ENCODE peak calls at places on chromosomes 1 and 21, in five cellular contexts. V is hepatocyte, A is mammary epithelial cell, Y is DND-41, R is PC-3. K is an unnamed sample. For H3K4me1, the result is how much of the 10 kb centered on the place peaks cover.

GRCh38 chr21:39966786-39967185 is 99.5 kb downstream of the PCP4 start:
- DNase-seq in Y (no peak), V (no peak), R (no peak), A (no peak), K (no peak)

GRCh38 chr1:242651817-242652216 is 127.3 kb upstream of the PLD5 start:
- DNase-seq in R (peak), V (peak), A (peak), Y (peak), K (peak)

GRCh38 chr1:111852216-111852615 is 96.5 kb downstream of the DDX20 start:
- DNase-seq in V (no peak), R (no peak), A (no peak), Y (no peak), K (no peak)

GRCh38 chr21:14864211-14865021 is 200.4 kb downstream of the NRIP1 start:
- DNase-seq in V (peak), R (peak), Y (peak), A (peak), K (peak)

GRCh38 chr1:36098650-36099365 is 10.1 kb downstream of the ADPRS start:
- DNase-seq in V (no peak), Y (no peak), A (no peak), R (no peak), K (no peak)

GRCh38 chr1:207848234-207848633 is 62.7 kb downstream of the CD34 start:
- DNase-seq in A (peak), R (peak), V (peak), Y (no peak), K (no peak)

GRCh38 chr1:195785830-195786229 is 822.4 kb downstream of the KCNT2 start:
- DNase-seq in A (no peak), Y (no peak), V (no peak), R (no peak), K (no peak)

GRCh38 chr1:58575831-58576726 is 973 bp downstream of the TACSTD2 start:
- DNase-seq in V (no peak), R (peak), A (peak), Y (no peak), K (no peak)

GRCh38 chr1:33347650-33347992 is 26.7 kb upstream of the A3GALT2 start:
- DNase-seq in Y (peak), R (peak), V (peak), A (peak), K (no peak)

GRCh38 chr21:45056917-45057560 is 17.3 kb upstream of the ADARB1 start:
- DNase-seq in V (no peak), A (no peak), R (no peak), Y (no peak), K (no peak)

GRCh38 chr1:9996624-9997582 is at the start of gene RBP7:
- DNase-seq in V (peak), A (no peak), Y (no peak), R (peak), K (peak)

GRCh38 chr1:11746092-11746491 is 10.2 kb downstream of the AGTRAP start:
- DNase-seq in A (peak), V (no peak), Y (no peak), R (peak), K (no peak)

DNA sequence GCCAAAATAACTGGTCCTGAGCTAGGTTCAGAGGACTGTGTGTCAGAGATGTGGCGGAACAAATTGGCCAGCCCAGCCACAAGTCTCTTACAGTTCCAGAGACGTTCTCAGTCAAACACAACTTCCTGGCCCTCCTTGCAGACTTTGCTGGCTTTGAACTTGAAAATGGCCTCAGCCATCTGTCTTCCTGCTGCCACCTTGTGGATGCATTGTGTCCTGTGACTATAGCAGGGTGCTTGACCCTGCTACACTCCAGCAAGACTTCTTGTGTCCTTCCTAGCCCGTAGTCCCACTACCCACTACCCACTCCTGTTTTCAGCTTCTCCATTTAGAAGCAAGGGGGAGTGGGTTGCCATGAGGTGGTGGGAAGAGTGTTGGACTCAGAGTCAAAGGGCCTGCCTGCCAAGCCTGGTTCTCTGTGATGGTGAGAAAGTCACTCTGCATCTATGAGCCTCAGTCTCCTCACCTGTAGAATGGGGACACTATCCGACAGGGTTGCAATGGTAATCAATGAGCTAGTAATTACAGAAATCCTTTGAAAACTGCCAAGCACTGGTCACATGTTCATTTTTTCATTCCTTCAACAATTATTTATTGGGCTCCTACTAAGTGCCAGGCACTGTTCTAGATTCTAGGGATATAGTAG is 109.9 kb downstream of the IGSF21 start:
- DNase-seq in A (no peak), V (peak), R (peak), Y (peak), K (peak)
- H3K4me1 ChIP-seq in A (under half), V (under half), R (under half), Y (under half), K (under half)

DNA sequence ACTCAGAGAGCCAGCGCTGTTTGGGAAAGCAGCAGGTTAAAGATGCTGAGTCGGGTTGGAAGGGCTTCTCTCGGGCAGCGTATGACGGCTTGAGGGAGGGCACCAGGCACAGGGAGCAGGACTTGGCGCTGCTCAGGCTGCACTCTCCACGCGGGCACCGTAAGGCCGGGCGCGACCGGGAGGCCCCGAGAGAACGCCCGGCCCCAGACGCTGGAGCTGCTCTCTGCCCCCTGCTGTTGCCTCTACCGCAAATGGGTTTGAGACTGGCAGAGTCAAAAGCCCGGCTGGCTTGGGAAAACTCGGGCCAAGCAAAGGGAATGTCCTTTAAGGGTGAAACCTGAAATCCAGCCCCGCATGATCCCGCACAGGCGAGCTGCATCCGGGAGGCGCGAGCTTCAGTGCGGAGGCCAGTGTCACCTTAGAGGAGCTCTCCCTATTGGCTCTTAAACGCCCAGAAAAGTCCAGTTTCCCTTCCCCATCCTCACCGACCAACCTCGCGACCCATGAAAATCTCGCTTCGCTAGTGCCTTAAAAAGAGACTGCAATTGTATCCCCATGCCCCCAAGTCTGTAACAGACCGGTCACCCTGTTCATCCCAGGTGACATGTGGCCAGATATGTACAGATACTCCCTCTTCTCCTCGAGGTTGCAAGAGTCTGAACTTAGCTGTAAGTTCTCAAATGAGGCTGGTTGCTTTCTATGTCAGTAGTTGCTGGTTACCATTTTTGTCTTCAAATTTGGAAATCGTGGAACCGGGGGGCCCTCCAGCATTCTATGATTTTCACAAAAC is 1.1 kb downstream of the PRRX1 start:
- DNase-seq in Y (no peak), A (peak), V (peak), R (no peak), K (no peak)
- H3K4me3 ChIP-seq in Y (no peak), A (peak), V (peak), R (no peak), K (no peak)

GRCh38 chr1:247535402-247535801 is 838 bp downstream of the OR2C3 start:
- DNase-seq in V (no peak), R (no peak), Y (no peak), A (no peak), K (no peak)

GRCh38 chr1:247530785-247531184 is 5.5 kb downstream of the OR2C3 start:
- DNase-seq in R (no peak), V (no peak), Y (no peak), A (no peak), K (no peak)

GRCh38 chr1:247528812-247529474 is 7.3 kb downstream of the OR2C3 start:
- DNase-seq in Y (no peak), R (peak), V (no peak), A (peak), K (no peak)

GRCh38 chr1:247536340-247536739 is at the start of gene OR2C3:
- DNase-seq in V (no peak), Y (no peak), R (no peak), A (no peak), K (no peak)

DNA sequence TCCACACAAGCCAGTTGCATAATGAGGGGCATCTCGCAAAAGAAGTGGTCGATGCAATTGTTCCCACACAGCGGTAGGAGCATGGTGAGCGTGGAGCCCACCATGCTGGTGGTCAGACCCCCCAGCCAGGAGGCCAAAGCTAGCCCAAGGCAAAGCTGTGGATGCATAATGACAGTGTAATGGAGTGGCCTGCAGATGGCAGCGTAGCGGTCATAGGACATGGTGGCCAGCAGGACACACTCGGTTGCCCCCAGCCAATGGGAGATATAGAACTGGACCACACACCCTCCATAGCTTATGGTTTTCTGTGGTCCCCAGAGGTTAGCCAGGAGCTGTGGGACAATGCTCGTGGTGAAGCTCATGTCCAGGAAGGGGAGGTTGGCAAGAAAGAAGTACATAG is 4.3 kb downstream of the OR2C3 start:
- DNase-seq in A (no peak), Y (no peak), V (no peak), R (no peak), K (no peak)
- TF ChIP-seq CTCF in A (no peak), Y (no peak), V (no peak), R (peak), K (peak)

DNA sequence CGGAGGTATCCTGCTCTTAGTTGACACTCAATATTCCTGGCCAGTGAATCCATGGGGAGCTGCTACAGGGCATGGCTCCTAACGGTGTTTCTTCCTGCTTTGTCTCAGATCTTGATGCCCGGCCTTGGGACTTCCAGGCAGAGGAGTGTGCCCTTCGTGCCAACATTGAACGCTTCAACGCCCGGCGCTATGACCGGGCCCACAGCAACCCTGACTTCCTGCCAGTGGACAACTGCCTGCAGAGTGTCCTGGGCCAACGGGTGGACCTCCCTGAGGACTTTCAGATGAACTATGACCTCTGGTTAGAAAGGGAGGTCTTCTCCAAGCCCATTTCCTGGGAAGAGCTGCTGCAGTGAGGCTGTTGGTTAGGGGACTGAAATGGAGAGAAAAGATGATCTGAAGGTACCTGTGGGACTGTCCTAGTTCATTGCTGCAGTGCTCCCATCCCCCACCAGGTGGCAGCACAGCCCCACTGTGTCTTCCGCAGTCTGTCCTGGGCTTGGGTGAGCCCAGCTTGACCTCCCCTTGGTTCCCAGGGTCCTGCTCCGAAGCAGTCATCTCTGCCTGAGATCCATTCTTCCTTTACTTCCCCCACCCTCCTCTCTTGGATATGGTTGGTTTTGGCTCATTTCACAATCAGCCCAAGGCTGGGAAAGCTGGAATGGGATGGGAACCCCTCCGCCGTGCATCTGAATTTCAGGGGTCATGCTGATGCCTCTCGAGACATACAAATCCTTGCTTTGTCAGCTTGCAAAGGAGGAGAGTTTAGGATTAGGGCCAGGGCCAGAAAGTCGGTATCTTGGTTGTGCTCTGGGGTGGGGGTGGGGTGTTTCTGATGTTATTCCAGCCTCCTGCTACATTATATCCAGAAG is 16.7 kb downstream of the ALX3 start:
- DNase-seq in R (peak), V (peak), Y (peak), A (no peak), K (peak)
- H3K4me1 ChIP-seq in R (under half), V (under half), Y (under half), A (under half), K (under half)

K was measured in BE2C.